ENCODE peak calls at places on chromosomes 7 and 10, in four cellular contexts. One of them, this sample, is unnamed.

GRCh38 chr7:6546852-6547251 is 4.4 kb downstream of the GRID2IP start:
- DNase-seq in GM12878: no peak
- DNase-seq in K562: peak; percentile 55
- DNase-seq in HepG2: no peak
- DNase-seq in this sample: peak; percentile 52

GRCh38 chr7:151663382-151664100 is 143.8 kb upstream of the RHEB start:
- DNase-seq in K562: no peak
- DNase-seq in HepG2: no peak
- DNase-seq in GM12878: no peak
- DNase-seq in this sample: no peak

GRCh38 chr7:66442385-66442784 is 186.3 kb upstream of the KCTD7 start:
- DNase-seq in K562: no peak
- DNase-seq in GM12878: no peak
- DNase-seq in HepG2: peak; percentile 69
- DNase-seq in this sample: no peak

GRCh38 chr7:1649751-1650326 is 20.2 kb upstream of the ELFN1 start:
- DNase-seq in K562: no peak
- DNase-seq in HepG2: no peak
- DNase-seq in GM12878: no peak
- DNase-seq in this sample: no peak

GRCh38 chr7:158617737-158618128 is 30.1 kb upstream of the PTPRN2 start:
- DNase-seq in HepG2: no peak
- DNase-seq in GM12878: no peak
- DNase-seq in K562: no peak
- DNase-seq in this sample: no peak

GRCh38 chr10:69490876-69491275 is 39.6 kb downstream of the TSPAN15 start:
- DNase-seq in HepG2: no peak
- DNase-seq in GM12878: no peak
- DNase-seq in K562: no peak
- DNase-seq in this sample: no peak

GRCh38 chr10:78953124-78954008 is 115.4 kb upstream of the ZMIZ1 start:
- DNase-seq in K562: peak; percentile 74
- DNase-seq in GM12878: peak; percentile 25
- DNase-seq in HepG2: no peak
- DNase-seq in this sample: no peak

GRCh38 chr7:969403-969802 is 5.9 kb downstream of the COX19 start:
- DNase-seq in HepG2: no peak
- DNase-seq in GM12878: no peak
- DNase-seq in K562: no peak
- DNase-seq in this sample: no peak

GRCh38 chr7:111780527-111780926 is 218.2 kb upstream of the IMMP2L start:
- DNase-seq in HepG2: no peak
- DNase-seq in GM12878: no peak
- DNase-seq in K562: no peak
- DNase-seq in this sample: no peak

GRCh38 chr7:92831716-92832622 is 4.4 kb downstream of the CDK6 start:
- DNase-seq in GM12878: no peak
- DNase-seq in K562: no peak
- DNase-seq in HepG2: peak; percentile 60
- DNase-seq in this sample: no peak

GRCh38 chr7:147809785-147810184 is 780.8 kb upstream of the C7orf33 start:
- DNase-seq in K562: no peak
- DNase-seq in GM12878: no peak
- DNase-seq in HepG2: no peak
- DNase-seq in this sample: no peak

GRCh38 chr10:77548157-77548556 is 89.5 kb downstream of the KCNMA1 start:
- DNase-seq in GM12878: no peak
- DNase-seq in K562: no peak
- DNase-seq in HepG2: no peak
- DNase-seq in this sample: no peak

GRCh38 chr7:79837915-79838314 is 296.7 kb upstream of the GNAI1 start:
- DNase-seq in HepG2: no peak
- DNase-seq in GM12878: no peak
- DNase-seq in K562: no peak
- DNase-seq in this sample: no peak

GRCh38 chr7:101125989-101126650 is 784 bp upstream of the SERPINE1 start:
- DNase-seq in GM12878: peak; percentile 69
- DNase-seq in HepG2: peak; percentile 87
- DNase-seq in K562: peak; percentile 25
- DNase-seq in this sample: no peak

GRCh38 chr7:151175793-151176311 is 8.4 kb upstream of the GBX1 start:
- DNase-seq in K562: no peak
- DNase-seq in GM12878: no peak
- DNase-seq in HepG2: no peak
- DNase-seq in this sample: no peak

GRCh38 chr7:2170576-2171521 is 61.9 kb downstream of the MAD1L1 start:
- DNase-seq in K562: no peak
- DNase-seq in GM12878: no peak
- DNase-seq in HepG2: peak; percentile 65
- DNase-seq in this sample: no peak

DNA sequence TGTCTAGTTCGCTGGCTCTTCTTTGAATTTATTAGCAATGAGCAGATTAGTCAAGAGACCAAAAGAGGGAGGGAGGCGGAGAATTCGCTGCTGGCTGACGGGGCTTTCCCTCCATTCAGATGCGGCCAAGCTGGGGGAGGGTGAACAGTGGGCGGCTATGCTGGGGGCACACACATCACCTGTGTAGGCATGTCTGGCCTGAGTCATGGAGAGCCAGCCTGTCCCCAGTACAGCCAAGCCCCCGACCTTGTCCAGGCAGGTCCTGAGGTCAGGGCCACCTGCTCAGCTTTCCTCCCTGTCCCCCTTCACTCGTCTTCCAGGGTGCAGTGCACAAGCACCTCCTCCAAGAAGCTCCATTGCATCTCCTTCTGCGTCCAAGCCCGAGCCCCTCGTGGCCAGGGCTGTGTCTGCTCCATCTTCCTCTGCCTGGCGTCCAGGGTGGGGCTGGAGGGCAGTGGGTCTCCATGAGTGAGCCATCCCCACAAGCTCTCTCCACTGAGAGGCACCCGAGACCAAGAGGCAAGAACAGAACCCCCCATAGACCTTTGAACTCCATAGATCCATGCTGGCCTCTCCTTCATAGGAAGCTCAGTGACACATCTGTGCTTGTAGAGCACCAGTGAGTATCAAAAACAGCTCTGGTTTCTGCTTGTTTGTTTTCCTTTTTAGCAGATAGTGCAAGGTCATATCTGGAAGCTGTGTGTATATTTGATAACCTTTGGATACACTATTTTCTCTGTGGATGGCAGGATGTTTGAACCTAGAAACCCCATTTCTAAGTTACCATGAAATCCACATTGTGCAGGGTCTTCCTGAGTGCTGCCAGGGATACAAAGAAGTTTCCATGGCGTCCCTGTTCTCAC is 1.9 kb upstream of the DEPP1 start:
- DNase-seq in GM12878: no peak
- DNase-seq in HepG2: peak; percentile 97
- DNase-seq in K562: no peak
- DNase-seq in this sample: no peak
- TF ChIP-seq HDAC6 in GM12878: no peak
- TF ChIP-seq HDAC6 in HepG2: no peak
- TF ChIP-seq HDAC6 in K562: no peak
- TF ChIP-seq HDAC6 in this sample: no peak

GRCh38 chr10:131860806-131861440 is 39.9 kb upstream of the PPP2R2D start:
- DNase-seq in K562: no peak
- DNase-seq in GM12878: no peak
- DNase-seq in HepG2: no peak
- DNase-seq in this sample: peak; percentile 54
- TF ChIP-seq CEBPB in K562: no peak
- TF ChIP-seq CEBPB in GM12878: no peak
- TF ChIP-seq CEBPB in HepG2: no peak
- TF ChIP-seq CEBPB in this sample: no peak

GRCh38 chr7:87628780-87629569 is 777 bp downstream of the RUNDC3B start:
- DNase-seq in K562: no peak
- DNase-seq in GM12878: no peak
- DNase-seq in HepG2: peak; percentile 20
- DNase-seq in this sample: no peak

GRCh38 chr7:87625101-87625500 is 3.1 kb upstream of the RUNDC3B start:
- DNase-seq in GM12878: no peak
- DNase-seq in HepG2: no peak
- DNase-seq in K562: no peak
- DNase-seq in this sample: no peak

GRCh38 chr7:87627634-87627994 is 584 bp upstream of the RUNDC3B start:
- DNase-seq in GM12878: no peak
- DNase-seq in HepG2: no peak
- DNase-seq in K562: no peak
- DNase-seq in this sample: peak; percentile 65

DNA sequence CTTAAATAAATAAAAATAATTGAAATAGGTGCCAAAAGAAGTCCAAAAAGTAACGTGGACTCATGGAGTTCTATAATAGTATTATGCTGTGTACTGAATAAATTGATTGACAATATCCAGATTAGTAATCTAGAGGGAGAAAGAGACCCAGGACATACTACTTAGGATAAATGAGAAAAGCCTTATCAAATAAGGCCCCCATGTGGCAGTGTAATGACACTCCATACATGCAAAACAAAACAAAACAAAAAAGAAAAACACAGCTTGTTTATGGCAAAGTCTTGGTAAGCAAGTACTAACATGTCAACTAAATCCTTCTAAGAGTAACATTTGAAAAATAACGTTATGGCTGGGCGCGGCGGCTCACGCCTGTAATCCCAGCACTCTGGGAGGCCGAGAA is 3.6 kb upstream of the RUNDC3B start:
- DNase-seq in K562: no peak
- DNase-seq in HepG2: no peak
- DNase-seq in GM12878: no peak
- DNase-seq in this sample: no peak
- TF ChIP-seq HDAC6 in K562: no peak
- TF ChIP-seq HDAC6 in HepG2: no peak
- TF ChIP-seq HDAC6 in GM12878: no peak
- TF ChIP-seq HDAC6 in this sample: no peak

DNA sequence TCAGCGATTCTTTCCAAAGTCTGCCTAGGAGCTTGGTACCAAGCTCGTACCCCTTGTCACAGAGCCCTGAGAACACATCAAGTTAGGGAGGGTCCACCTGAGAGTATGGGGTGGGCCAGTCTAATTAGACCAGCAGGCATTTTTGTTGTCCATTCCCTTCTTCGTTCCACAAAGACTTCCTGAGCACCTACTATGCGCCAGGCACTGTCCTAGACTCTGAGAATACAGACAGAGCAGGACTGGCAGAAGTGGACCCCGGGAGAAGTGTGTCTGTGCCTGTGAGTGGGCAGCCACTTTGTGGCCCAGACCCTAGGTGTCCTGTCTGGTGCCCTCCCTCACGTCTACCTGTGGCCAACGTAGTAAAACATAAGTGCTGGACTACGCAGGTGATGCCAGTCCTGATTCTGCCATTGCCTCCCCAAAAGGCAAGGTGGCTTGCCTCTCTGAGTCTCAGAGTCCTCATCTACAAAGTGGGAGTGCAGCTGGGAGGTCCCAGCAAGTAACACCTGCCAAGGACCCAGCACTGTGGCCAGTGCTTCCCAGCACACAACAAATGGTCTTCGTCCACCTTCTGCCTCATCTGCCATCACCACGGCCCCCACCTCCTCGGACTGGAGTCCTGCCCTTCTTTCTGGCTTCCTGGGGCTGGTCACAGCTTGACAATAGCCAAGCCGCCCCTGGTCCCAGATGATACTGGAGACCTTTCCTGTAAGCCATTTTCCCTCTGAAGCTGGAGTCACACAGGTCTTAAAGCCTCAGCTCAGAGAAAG is 54.3 kb upstream of the DUSP5 start:
- DNase-seq in GM12878: no peak
- DNase-seq in K562: no peak
- DNase-seq in HepG2: no peak
- DNase-seq in this sample: no peak
- TF ChIP-seq CEBPB in GM12878: no peak
- TF ChIP-seq CEBPB in K562: no peak
- TF ChIP-seq CEBPB in HepG2: no peak
- TF ChIP-seq CEBPB in this sample: no peak

GRCh38 chr10:92995509-92995908 is 65.1 kb upstream of the CYP26C1 start:
- DNase-seq in K562: no peak
- DNase-seq in HepG2: no peak
- DNase-seq in GM12878: no peak
- DNase-seq in this sample: no peak
- TF ChIP-seq HDAC6 in K562: no peak
- TF ChIP-seq HDAC6 in HepG2: no peak
- TF ChIP-seq HDAC6 in GM12878: no peak
- TF ChIP-seq HDAC6 in this sample: no peak

DNA sequence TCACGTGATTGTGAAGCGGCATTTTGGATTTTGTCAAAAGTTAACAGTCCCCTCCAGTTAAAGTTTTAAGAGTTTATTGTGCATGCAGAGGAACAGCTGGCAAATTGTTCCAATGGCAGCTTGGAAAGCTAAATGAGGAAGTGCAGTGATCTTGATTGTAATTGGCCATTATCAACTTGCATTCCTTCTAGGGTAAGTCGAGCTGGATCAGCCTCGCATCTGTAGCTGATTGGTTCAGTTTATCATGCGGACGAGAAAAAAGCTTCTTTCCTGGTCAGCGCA is 566 bp downstream of the ZNF789 start:
- DNase-seq in HepG2: peak; percentile 76
- DNase-seq in GM12878: peak; percentile 33
- DNase-seq in K562: peak; percentile 87
- DNase-seq in this sample: no peak
- TF ChIP-seq CEBPB in HepG2: no peak
- TF ChIP-seq CEBPB in GM12878: no peak
- TF ChIP-seq CEBPB in K562: no peak
- TF ChIP-seq CEBPB in this sample: no peak

GRCh38 chr10:120987359-120987758 is 136.2 kb downstream of the WDR11 start:
- DNase-seq in HepG2: no peak
- DNase-seq in GM12878: no peak
- DNase-seq in K562: no peak
- DNase-seq in this sample: no peak

GRCh38 chr10:120988751-120989150 is 137.6 kb downstream of the WDR11 start:
- DNase-seq in K562: no peak
- DNase-seq in HepG2: no peak
- DNase-seq in GM12878: no peak
- DNase-seq in this sample: no peak

GRCh38 chr10:120990831-120991230 is 139.7 kb downstream of the WDR11 start:
- DNase-seq in K562: no peak
- DNase-seq in GM12878: no peak
- DNase-seq in HepG2: no peak
- DNase-seq in this sample: no peak

GRCh38 chr10:120989279-120989678 is 138.1 kb downstream of the WDR11 start:
- DNase-seq in K562: no peak
- DNase-seq in GM12878: no peak
- DNase-seq in HepG2: no peak
- DNase-seq in this sample: no peak

DNA sequence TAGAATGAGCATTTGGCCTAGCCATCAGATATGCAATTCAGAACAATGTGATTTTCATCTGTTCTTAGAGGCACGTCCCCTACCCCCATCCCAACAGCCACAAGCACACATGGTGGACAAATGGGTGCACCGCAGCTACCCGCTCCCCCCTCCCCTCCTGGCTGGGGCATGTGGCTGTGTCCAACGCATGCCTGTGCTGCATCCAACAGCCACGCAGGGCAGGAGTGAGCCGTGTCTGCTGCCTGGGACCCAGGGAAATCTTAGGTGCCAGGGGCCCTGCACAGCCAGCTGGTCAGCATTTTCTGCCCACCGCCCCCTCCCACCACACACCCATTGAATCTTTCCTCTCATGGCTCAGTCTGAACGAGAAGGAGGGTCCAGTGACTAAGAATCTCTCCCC is 138.8 kb downstream of the WDR11 start:
- DNase-seq in HepG2: no peak
- DNase-seq in GM12878: no peak
- DNase-seq in K562: no peak
- DNase-seq in this sample: no peak
- TF ChIP-seq HDAC6 in HepG2: no peak
- TF ChIP-seq HDAC6 in GM12878: no peak
- TF ChIP-seq HDAC6 in K562: no peak
- TF ChIP-seq HDAC6 in this sample: no peak

GRCh38 chr7:93927585-93927984 is 6.0 kb downstream of the GNG11 start:
- DNase-seq in GM12878: no peak
- DNase-seq in K562: no peak
- DNase-seq in HepG2: no peak
- DNase-seq in this sample: no peak
- TF ChIP-seq CEBPB in GM12878: no peak
- TF ChIP-seq CEBPB in K562: no peak
- TF ChIP-seq CEBPB in HepG2: no peak
- TF ChIP-seq CEBPB in this sample: no peak